ENCODE peak calls at places on chromosomes 13 and 19, in nine cellular contexts. One of them, this sample, is unnamed.

GRCh38 chr13:39789451-39789850 is 134.0 kb downstream of the COG6 start:
- DNase-seq in mammary epithelial cell: peak
- DNase-seq in mesendoderm: no peak
- DNase-seq in SK-N-SH: no peak
- DNase-seq in astrocyte: no peak
- DNase-seq in MM.1S: no peak
- DNase-seq in H9: no peak
- DNase-seq in IMR-90: no peak
- DNase-seq in GM23248: no peak
- DNase-seq in this sample: no peak

GRCh38 chr19:6241680-6242079 is 38.1 kb downstream of the MLLT1 start:
- DNase-seq in IMR-90: no peak
- DNase-seq in MM.1S: no peak
- DNase-seq in mammary epithelial cell: no peak
- DNase-seq in GM23248: no peak
- DNase-seq in SK-N-SH: peak
- DNase-seq in astrocyte: no peak
- DNase-seq in H9: no peak
- DNase-seq in mesendoderm: no peak
- DNase-seq in this sample: no peak

GRCh38 chr19:2087621-2088100 is 8.5 kb downstream of the MOB3A start:
- DNase-seq in GM23248: no peak
- DNase-seq in IMR-90: no peak
- DNase-seq in mammary epithelial cell: no peak
- DNase-seq in astrocyte: no peak
- DNase-seq in mesendoderm: no peak
- DNase-seq in MM.1S: peak
- DNase-seq in SK-N-SH: peak
- DNase-seq in H9: no peak
- DNase-seq in this sample: no peak

GRCh38 chr19:48553676-48554384 is 1.9 kb downstream of the SULT2B1 start:
- DNase-seq in SK-N-SH: peak
- DNase-seq in astrocyte: peak
- DNase-seq in IMR-90: peak
- DNase-seq in MM.1S: no peak
- DNase-seq in mesendoderm: peak
- DNase-seq in mammary epithelial cell: peak
- DNase-seq in GM23248: peak
- DNase-seq in H9: peak
- DNase-seq in this sample: peak

GRCh38 chr19:48400018-48400742 is 6.7 kb downstream of the GRIN2D start:
- DNase-seq in SK-N-SH: peak
- DNase-seq in H9: peak
- DNase-seq in mammary epithelial cell: peak
- DNase-seq in MM.1S: no peak
- DNase-seq in astrocyte: peak
- DNase-seq in IMR-90: peak
- DNase-seq in mesendoderm: peak
- DNase-seq in GM23248: peak
- DNase-seq in this sample: no peak

GRCh38 chr13:113804017-113804702 is 45.1 kb downstream of the TMEM255B start:
- DNase-seq in MM.1S: no peak
- DNase-seq in mammary epithelial cell: no peak
- DNase-seq in mesendoderm: no peak
- DNase-seq in astrocyte: peak
- DNase-seq in H9: no peak
- DNase-seq in GM23248: no peak
- DNase-seq in IMR-90: no peak
- DNase-seq in SK-N-SH: no peak
- DNase-seq in this sample: no peak

GRCh38 chr19:7869910-7870511 is 4.2 kb downstream of the PRR36 start:
- DNase-seq in SK-N-SH: peak
- DNase-seq in MM.1S: peak
- DNase-seq in astrocyte: no peak
- DNase-seq in mammary epithelial cell: peak
- DNase-seq in GM23248: peak
- DNase-seq in H9: peak
- DNase-seq in IMR-90: peak
- DNase-seq in mesendoderm: peak
- DNase-seq in this sample: no peak

GRCh38 chr13:87123987-87124784 is 547.0 kb upstream of the SLITRK5 start:
- DNase-seq in IMR-90: peak
- DNase-seq in astrocyte: peak
- DNase-seq in MM.1S: no peak
- DNase-seq in SK-N-SH: no peak
- DNase-seq in GM23248: peak
- DNase-seq in H9: peak
- DNase-seq in mammary epithelial cell: peak
- DNase-seq in mesendoderm: peak
- DNase-seq in this sample: peak

GRCh38 chr19:48741222-48741999 is 1.0 kb upstream of the RASIP1 start:
- DNase-seq in SK-N-SH: peak
- DNase-seq in astrocyte: no peak
- DNase-seq in MM.1S: no peak
- DNase-seq in IMR-90: no peak
- DNase-seq in mesendoderm: peak
- DNase-seq in mammary epithelial cell: no peak
- DNase-seq in GM23248: peak
- DNase-seq in H9: peak
- DNase-seq in this sample: peak

GRCh38 chr13:51396352-51396751 is 56.5 kb downstream of the INTS6 start:
- DNase-seq in SK-N-SH: no peak
- DNase-seq in mammary epithelial cell: no peak
- DNase-seq in GM23248: peak
- DNase-seq in H9: no peak
- DNase-seq in astrocyte: no peak
- DNase-seq in MM.1S: no peak
- DNase-seq in IMR-90: peak
- DNase-seq in mesendoderm: no peak
- DNase-seq in this sample: peak

GRCh38 chr19:38647966-38648788 is 728 bp downstream of the ACTN4 start:
- DNase-seq in IMR-90: no peak
- DNase-seq in SK-N-SH: peak
- DNase-seq in MM.1S: no peak
- DNase-seq in mammary epithelial cell: no peak
- DNase-seq in GM23248: peak
- DNase-seq in mesendoderm: no peak
- DNase-seq in astrocyte: no peak
- DNase-seq in H9: no peak
- DNase-seq in this sample: peak

GRCh38 chr19:38644719-38645118 is 2.7 kb upstream of the ACTN4 start:
- DNase-seq in astrocyte: no peak
- DNase-seq in SK-N-SH: no peak
- DNase-seq in IMR-90: no peak
- DNase-seq in MM.1S: no peak
- DNase-seq in mammary epithelial cell: peak
- DNase-seq in mesendoderm: peak
- DNase-seq in H9: peak
- DNase-seq in GM23248: no peak
- DNase-seq in this sample: no peak

GRCh38 chr19:38649305-38650179 is 2.1 kb downstream of the ACTN4 start:
- DNase-seq in mesendoderm: no peak
- DNase-seq in H9: no peak
- DNase-seq in IMR-90: no peak
- DNase-seq in astrocyte: no peak
- DNase-seq in MM.1S: no peak
- DNase-seq in SK-N-SH: no peak
- DNase-seq in mammary epithelial cell: peak
- DNase-seq in GM23248: peak
- DNase-seq in this sample: peak

GRCh38 chr19:38648789-38649304 is 1.4 kb downstream of the ACTN4 start:
- DNase-seq in MM.1S: no peak
- DNase-seq in astrocyte: no peak
- DNase-seq in SK-N-SH: no peak
- DNase-seq in GM23248: peak
- DNase-seq in mesendoderm: no peak
- DNase-seq in mammary epithelial cell: no peak
- DNase-seq in IMR-90: no peak
- DNase-seq in H9: no peak
- DNase-seq in this sample: peak

DNA sequence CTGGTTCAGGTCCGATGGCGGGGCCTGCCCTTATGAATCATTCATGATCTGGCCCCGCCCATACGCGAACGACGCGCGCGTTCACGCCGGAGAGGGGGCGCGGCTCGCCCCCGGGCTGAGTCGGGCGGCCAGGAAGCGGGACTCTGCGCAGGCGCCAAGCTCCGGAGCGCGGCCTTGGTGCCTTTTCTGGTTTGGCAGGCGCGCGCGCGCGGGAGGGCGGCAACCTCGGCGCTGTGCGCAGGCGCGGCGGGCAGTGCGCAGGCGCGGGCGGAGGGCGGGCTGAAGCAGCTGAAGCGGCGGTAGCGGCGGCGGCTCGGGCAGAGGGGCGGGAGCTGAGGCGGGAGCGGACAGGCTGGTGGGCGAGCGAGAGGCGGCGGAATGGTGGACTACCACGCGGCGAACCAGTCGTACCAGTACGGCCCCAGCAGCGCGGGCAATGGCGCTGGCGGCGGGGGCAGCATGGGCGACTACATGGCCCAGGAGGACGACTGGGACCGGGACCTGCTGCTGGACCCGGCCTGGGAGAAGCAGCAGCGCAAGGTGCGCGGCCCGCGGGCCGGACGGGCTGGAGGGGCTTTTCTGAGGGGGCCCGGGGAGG is at the start of gene ACTN4:
- DNase-seq in H9: peak
- DNase-seq in GM23248: peak
- DNase-seq in SK-N-SH: peak
- DNase-seq in mammary epithelial cell: peak
- DNase-seq in mesendoderm: peak
- DNase-seq in IMR-90: peak
- DNase-seq in MM.1S: peak
- DNase-seq in astrocyte: peak
- DNase-seq in this sample: peak
- H3K9ac ChIP-seq in H9: peak
- H3K9ac ChIP-seq in GM23248: peak
- H3K9ac ChIP-seq in SK-N-SH: peak
- H3K9ac ChIP-seq in mammary epithelial cell: peak
- H3K9ac ChIP-seq in mesendoderm: peak
- H3K9ac ChIP-seq in IMR-90: peak
- H3K9ac ChIP-seq in MM.1S: peak
- H3K9ac ChIP-seq in astrocyte: peak
- H3K9ac ChIP-seq in this sample: peak

GRCh38 chr13:43878897-43879322 is 630 bp downstream of the CCDC122 start:
- DNase-seq in H9: peak
- DNase-seq in mesendoderm: peak
- DNase-seq in SK-N-SH: no peak
- DNase-seq in MM.1S: peak
- DNase-seq in astrocyte: peak
- DNase-seq in mammary epithelial cell: peak
- DNase-seq in IMR-90: peak
- DNase-seq in GM23248: peak
- DNase-seq in this sample: peak

GRCh38 chr13:43881580-43881979 is 1.9 kb downstream of the LACC1 start:
- DNase-seq in SK-N-SH: no peak
- DNase-seq in mammary epithelial cell: no peak
- DNase-seq in H9: no peak
- DNase-seq in GM23248: no peak
- DNase-seq in IMR-90: no peak
- DNase-seq in astrocyte: no peak
- DNase-seq in MM.1S: no peak
- DNase-seq in mesendoderm: no peak
- DNase-seq in this sample: no peak

GRCh38 chr13:43879323-43880181 is at the start of the genes CCDC122 and LACC1:
- DNase-seq in SK-N-SH: peak
- DNase-seq in MM.1S: peak
- DNase-seq in IMR-90: peak
- DNase-seq in mesendoderm: peak
- DNase-seq in H9: peak
- DNase-seq in GM23248: peak
- DNase-seq in astrocyte: peak
- DNase-seq in mammary epithelial cell: peak
- DNase-seq in this sample: peak

GRCh38 chr13:43880451-43880850 is 747 bp downstream of the LACC1 start:
- DNase-seq in SK-N-SH: no peak
- DNase-seq in H9: no peak
- DNase-seq in mammary epithelial cell: no peak
- DNase-seq in IMR-90: no peak
- DNase-seq in mesendoderm: no peak
- DNase-seq in MM.1S: no peak
- DNase-seq in GM23248: peak
- DNase-seq in astrocyte: no peak
- DNase-seq in this sample: peak

GRCh38 chr13:43880930-43881329 is 1.2 kb downstream of the LACC1 start:
- DNase-seq in IMR-90: no peak
- DNase-seq in mesendoderm: no peak
- DNase-seq in SK-N-SH: no peak
- DNase-seq in H9: no peak
- DNase-seq in MM.1S: no peak
- DNase-seq in GM23248: peak
- DNase-seq in astrocyte: no peak
- DNase-seq in mammary epithelial cell: no peak
- DNase-seq in this sample: peak
- H3K9ac ChIP-seq in IMR-90: no peak
- H3K9ac ChIP-seq in mesendoderm: no peak
- H3K9ac ChIP-seq in SK-N-SH: no peak
- H3K9ac ChIP-seq in H9: no peak
- H3K9ac ChIP-seq in MM.1S: no peak
- H3K9ac ChIP-seq in GM23248: no peak
- H3K9ac ChIP-seq in astrocyte: no peak
- H3K9ac ChIP-seq in mammary epithelial cell: no peak
- H3K9ac ChIP-seq in this sample: peak

DNA sequence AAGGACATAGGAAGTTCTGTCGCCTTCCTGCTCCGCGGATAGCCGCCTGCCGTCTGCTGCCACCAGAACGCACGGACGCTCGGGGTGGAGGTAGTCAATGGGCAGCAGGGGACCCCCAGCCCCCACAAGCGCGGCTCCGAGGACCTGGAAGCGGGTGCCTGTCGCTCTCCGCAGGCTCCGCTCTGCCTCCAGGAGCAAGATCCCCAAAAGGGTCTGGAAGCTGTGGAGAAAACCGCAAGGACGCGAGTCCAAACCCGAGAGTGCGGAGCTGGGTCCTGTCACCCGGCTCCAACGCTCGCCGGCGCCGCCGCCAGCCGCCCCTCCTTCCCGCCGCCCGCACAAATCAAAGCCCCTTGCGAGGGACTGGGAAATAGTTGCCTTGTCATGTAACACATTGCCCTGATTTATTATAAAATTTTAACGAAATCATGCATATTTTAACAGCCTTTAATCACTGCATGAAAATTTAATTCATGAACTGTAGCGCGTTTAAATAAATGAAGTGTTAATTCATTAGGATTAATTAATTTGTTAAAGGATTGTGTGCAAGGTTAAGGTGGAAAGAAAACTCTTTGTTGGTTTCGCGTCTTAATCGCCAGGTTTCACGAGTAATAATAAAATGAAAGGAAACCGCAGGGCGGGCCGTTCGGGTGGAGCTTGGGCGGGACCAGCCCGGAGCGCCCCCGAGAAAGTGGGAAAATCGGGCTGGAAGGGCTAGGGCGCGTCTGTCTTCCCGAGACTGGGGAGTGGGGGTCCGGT is 5.5 kb upstream of the POU4F1 start:
- DNase-seq in H9: peak
- DNase-seq in SK-N-SH: peak
- DNase-seq in MM.1S: no peak
- DNase-seq in mesendoderm: peak
- DNase-seq in IMR-90: no peak
- DNase-seq in GM23248: peak
- DNase-seq in astrocyte: no peak
- DNase-seq in mammary epithelial cell: no peak
- DNase-seq in this sample: peak
- H3K9ac ChIP-seq in H9: no peak
- H3K9ac ChIP-seq in SK-N-SH: peak
- H3K9ac ChIP-seq in MM.1S: peak
- H3K9ac ChIP-seq in mesendoderm: peak
- H3K9ac ChIP-seq in IMR-90: no peak
- H3K9ac ChIP-seq in GM23248: no peak
- H3K9ac ChIP-seq in astrocyte: no peak
- H3K9ac ChIP-seq in mammary epithelial cell: no peak
- H3K9ac ChIP-seq in this sample: no peak

GRCh38 chr13:25920931-25921330 is 130.9 kb downstream of the SHISA2 start:
- DNase-seq in IMR-90: no peak
- DNase-seq in SK-N-SH: no peak
- DNase-seq in astrocyte: no peak
- DNase-seq in H9: no peak
- DNase-seq in mammary epithelial cell: no peak
- DNase-seq in MM.1S: no peak
- DNase-seq in GM23248: no peak
- DNase-seq in mesendoderm: no peak
- DNase-seq in this sample: no peak
- H3K9ac ChIP-seq in IMR-90: no peak
- H3K9ac ChIP-seq in SK-N-SH: no peak
- H3K9ac ChIP-seq in astrocyte: no peak
- H3K9ac ChIP-seq in H9: no peak
- H3K9ac ChIP-seq in mammary epithelial cell: no peak
- H3K9ac ChIP-seq in MM.1S: no peak
- H3K9ac ChIP-seq in GM23248: no peak
- H3K9ac ChIP-seq in mesendoderm: no peak
- H3K9ac ChIP-seq in this sample: no peak